ENCODE peak calls at places on chromosomes 4 and X, in four cellular contexts. L is uterus, Z is hepatocyte, V is endothelial cell of umbilical vein. S is an unnamed sample. For H3K27me3 and H3K4me1, the result is how much of the 10 kb centered on the place peaks cover.

GRCh38 chrX:120560405-120560841 is 339 bp downstream of the CUL4B start:
- DNase-seq in L (peak), V (peak), Z (peak), S (peak)

GRCh38 chr4:42654606-42655005 is 2.3 kb downstream of the ATP8A1 start:
- DNase-seq in Z (no peak), L (peak), V (peak), S (peak)

GRCh38 chrX:112759512-112759911 is 79.8 kb upstream of the LHFPL1 start:
- DNase-seq in L (no peak), V (no peak), Z (no peak), S (no peak)

GRCh38 chrX:133685806-133686205 is 270.5 kb upstream of the GPC4 start:
- DNase-seq in Z (no peak), L (no peak), V (no peak), S (no peak)

GRCh38 chr4:165502919-165503907 is 124.4 kb downstream of the CPE start:
- DNase-seq in L (no peak), V (peak), Z (peak), S (peak)

GRCh38 chr4:133147922-133148689 is 988 bp upstream of the PCDH10 start:
- DNase-seq in Z (peak), V (peak), L (no peak), S (peak)

GRCh38 chr4:4533461-4534169 is 8.2 kb downstream of the STX18 start:
- DNase-seq in L (no peak), V (no peak), Z (no peak), S (no peak)

GRCh38 chrX:63513825-63514574 is 162.9 kb upstream of the SPIN4 start:
- DNase-seq in L (no peak), V (peak), Z (no peak), S (no peak)

GRCh38 chr4:115219315-115219840 is 106.0 kb upstream of the NDST4 start:
- DNase-seq in Z (no peak), L (no peak), V (no peak), S (no peak)

GRCh38 chr4:106034205-106034604 is 138.9 kb downstream of the NPNT start:
- DNase-seq in Z (no peak), V (no peak), L (no peak), S (peak)

GRCh38 chrX:48934581-48935331 is 15.9 kb upstream of the PIM2 start:
- DNase-seq in V (no peak), L (no peak), Z (no peak), S (no peak)

GRCh38 chr4:41148292-41148691 is 66.0 kb downstream of the APBB2 start:
- DNase-seq in V (no peak), L (no peak), Z (no peak), S (no peak)

GRCh38 chr4:135672202-135672601 is 1470.6 kb upstream of the PABPC4L start:
- DNase-seq in Z (no peak), L (no peak), V (no peak), S (peak)

DNA sequence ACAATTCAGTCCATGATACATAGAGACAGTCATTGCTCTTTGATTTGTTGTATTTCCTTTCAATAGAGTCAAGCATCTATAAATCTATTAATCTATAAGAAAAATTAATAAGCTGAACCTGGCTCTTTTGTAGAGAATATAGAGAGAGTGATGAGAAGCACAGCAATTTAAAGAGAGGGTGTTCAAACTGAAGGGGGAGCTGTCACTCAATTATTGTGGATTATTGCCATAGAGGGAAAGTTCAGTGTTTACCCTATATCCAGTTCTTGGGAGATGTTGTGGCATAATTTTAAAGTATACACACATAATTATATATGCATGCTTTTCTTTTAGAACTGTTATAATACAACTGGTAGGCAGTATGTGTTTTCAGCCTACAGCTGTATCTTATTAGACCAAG is 1469.0 kb upstream of the PABPC4L start:
- DNase-seq in V (no peak), Z (no peak), L (no peak), S (no peak)
- H3K27me3 ChIP-seq in V (under half), Z (under half), L (under half), S (under half)

GRCh38 chrX:153644356-153645125 is 2.5 kb upstream of the DUSP9 start:
- DNase-seq in V (no peak), Z (no peak), L (peak), S (no peak)
- TF ChIP-seq CTCF in V (no peak), Z (peak), L (no peak), S (no peak)

DNA sequence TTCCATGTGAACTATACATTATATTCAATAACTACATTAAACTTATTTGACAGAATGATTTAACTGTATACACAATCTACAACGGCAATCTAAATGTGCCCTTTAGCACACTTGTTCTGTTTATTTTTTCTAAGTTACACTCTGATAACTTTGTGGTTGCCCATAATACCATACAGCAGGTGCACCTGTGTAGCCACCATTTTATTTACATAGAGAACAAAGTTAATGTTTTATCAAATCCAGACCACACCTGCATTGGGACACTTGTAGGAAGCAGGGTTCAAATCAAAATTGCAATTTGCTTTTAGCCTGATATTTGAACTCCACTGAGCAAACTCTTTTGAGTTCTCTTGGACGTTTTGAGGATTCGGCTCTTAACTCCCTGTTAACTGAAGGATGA is 275.8 kb downstream of the CFAP299 start:
- DNase-seq in Z (peak), L (no peak), V (no peak), S (no peak)
- H3K4me1 ChIP-seq in Z (under half), L (under half), V (under half), S (under half)

GRCh38 chrX:140038842-140039241 is 73.5 kb upstream of the CXorf66 start:
- DNase-seq in L (no peak), V (no peak), Z (no peak), S (no peak)
- H3K27me3 ChIP-seq in L (under half), V (under half), Z (under half), S (under half)

GRCh38 chrX:77444075-77444474 is 3.1 kb upstream of the FGF16 start:
- DNase-seq in V (peak), L (no peak), Z (no peak), S (no peak)

GRCh38 chrX:77447339-77448149 is at the start of gene FGF16:
- DNase-seq in Z (no peak), L (no peak), V (peak), S (no peak)

GRCh38 chrX:77446840-77447239 is 349 bp upstream of the FGF16 start:
- DNase-seq in V (peak), L (no peak), Z (no peak), S (no peak)

GRCh38 chrX:77448170-77448569 is 981 bp downstream of the FGF16 start:
- DNase-seq in Z (no peak), L (no peak), V (no peak), S (no peak)

DNA sequence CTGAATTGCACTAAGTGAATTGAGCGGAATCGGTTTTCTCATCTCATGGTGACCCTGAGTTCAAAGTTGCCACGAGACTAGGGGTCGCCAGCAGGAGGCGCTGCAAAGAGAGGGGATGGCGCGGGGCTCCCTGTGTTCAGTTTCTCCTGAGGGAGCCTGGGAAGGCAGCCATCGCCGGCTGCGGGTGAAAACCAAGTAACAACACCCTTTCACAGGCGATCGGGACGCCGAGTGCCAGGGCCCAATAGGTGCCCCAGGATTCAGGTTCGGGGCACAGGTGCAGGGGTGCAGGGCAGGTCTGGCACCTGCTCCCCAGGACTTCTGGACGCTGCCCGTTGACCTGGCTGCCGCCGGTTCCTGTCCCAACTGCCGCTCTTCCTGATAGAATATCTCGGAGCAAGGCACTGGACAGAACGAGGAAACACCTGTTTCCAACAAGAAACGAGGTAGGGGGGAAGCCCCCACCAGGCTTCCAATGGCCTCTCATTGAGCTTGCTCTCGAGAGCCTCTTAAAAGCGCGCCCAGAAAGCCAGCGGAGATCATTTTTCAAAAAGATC is 1.1 kb upstream of the FGF16 start:
- DNase-seq in V (peak), L (peak), Z (peak), S (no peak)
- TF ChIP-seq CTCF in V (peak), L (no peak), Z (peak), S (peak)

DNA sequence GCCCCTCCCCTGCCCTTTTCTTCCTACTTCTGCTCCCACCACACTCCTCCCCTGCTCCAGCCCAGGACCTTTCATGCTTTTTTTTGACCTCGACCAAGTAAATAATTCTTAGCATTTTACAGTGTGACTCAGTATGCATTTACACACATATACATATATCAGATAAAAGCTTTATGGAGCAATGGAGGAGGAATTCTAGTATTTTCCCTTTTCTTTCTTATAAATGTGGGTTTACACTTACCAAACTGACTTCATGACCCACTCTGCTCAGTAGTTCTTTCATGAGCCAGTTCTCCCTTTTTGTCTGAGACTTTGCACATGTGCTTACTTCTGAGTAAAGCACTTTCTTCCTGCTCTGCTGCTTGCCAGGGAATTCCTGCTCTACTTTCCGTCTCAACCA is 111.8 kb upstream of the H2AZ1 start:
- DNase-seq in L (no peak), Z (no peak), V (no peak), S (peak)
- H3K4me1 ChIP-seq in L (under half), Z (under half), V (under half), S (under half)

S was measured in cardiac muscle cell.